ENCODE peak calls at places on chromosomes 3 and 15, in four cellular contexts. B, E, D and F are unnamed samples.

GRCh38 chr15:60964527-60964926 is 264.6 kb downstream of the RORA start:
- DNase-seq in E (no peak), B (peak; percentile 56), D (no peak), F (no peak)

GRCh38 chr3:45319231-45320085 is 68.9 kb upstream of the LARS2 start:
- DNase-seq in B (no peak), D (no peak), E (no peak), F (no peak)

GRCh38 chr15:56286213-56286612 is 42.5 kb upstream of the RFX7 start:
- DNase-seq in D (no peak), B (no peak), E (no peak), F (no peak)

GRCh38 chr15:60343221-60343970 is 54.4 kb downstream of the ANXA2 start:
- DNase-seq in B (no peak), D (no peak), E (no peak), F (no peak)

GRCh38 chr15:80695911-80696651 is 971 bp downstream of the ABHD17C start:
- DNase-seq in B (no peak), D (peak; percentile 26), E (no peak), F (no peak)

GRCh38 chr3:140552898-140553297 is 125.0 kb upstream of the TRIM42 start:
- DNase-seq in B (no peak), E (no peak), D (no peak), F (no peak)

GRCh38 chr15:77889009-77889806 is 188.3 kb downstream of the TBC1D2B start:
- DNase-seq in D (no peak), B (no peak), E (peak; percentile 52), F (no peak)

GRCh38 chr15:70362911-70363310 is 265.2 kb upstream of the TLE3 start:
- DNase-seq in E (peak; percentile 78), D (peak; percentile 67), B (no peak), F (no peak)

GRCh38 chr15:81813215-81813614 is 232.6 kb downstream of the MEX3B start:
- DNase-seq in E (no peak), B (no peak), D (no peak), F (no peak)

GRCh38 chr15:27127834-27128570 is 157.0 kb downstream of the GABRG3 start:
- DNase-seq in D (no peak), B (no peak), E (no peak), F (no peak)

GRCh38 chr3:50381315-50381714 is 22.0 kb upstream of the TMEM115 start:
- DNase-seq in D (no peak), E (no peak), B (no peak), F (no peak)

GRCh38 chr3:73745429-73746247 is 120.9 kb upstream of the PDZRN3 start:
- DNase-seq in E (no peak), B (no peak), D (peak; percentile 26), F (no peak)

GRCh38 chr3:190119734-190120133 is 963 bp downstream of the P3H2 start:
- DNase-seq in D (no peak), B (no peak), E (no peak), F (no peak)

GRCh38 chr15:44550256-44550655 is 13.3 kb downstream of the EIF3J start:
- DNase-seq in E (no peak), B (no peak), D (peak; percentile 58), F (peak; percentile 11)

GRCh38 chr15:50945725-50946124 is 37.2 kb downstream of the AP4E1 start:
- DNase-seq in E (no peak), B (no peak), D (peak; percentile 32), F (no peak)

GRCh38 chr3:107082527-107082926 is 294.7 kb upstream of the CCDC54 start:
- DNase-seq in E (no peak), B (no peak), D (no peak), F (no peak)

GRCh38 chr3:165459924-165460540 is 263.8 kb upstream of the SLITRK3 start:
- DNase-seq in E (no peak), D (no peak), B (no peak), F (no peak)

GRCh38 chr3:129211772-129212171 is 28.1 kb upstream of the CNBP start:
- DNase-seq in D (peak; percentile 85), B (peak; percentile 72), E (peak; percentile 89), F (no peak)

GRCh38 chr15:69593981-69594966 is 141.7 kb downstream of the RPLP1 start:
- DNase-seq in D (peak; percentile 69), E (peak; percentile 91), B (peak; percentile 90), F (no peak)

DNA sequence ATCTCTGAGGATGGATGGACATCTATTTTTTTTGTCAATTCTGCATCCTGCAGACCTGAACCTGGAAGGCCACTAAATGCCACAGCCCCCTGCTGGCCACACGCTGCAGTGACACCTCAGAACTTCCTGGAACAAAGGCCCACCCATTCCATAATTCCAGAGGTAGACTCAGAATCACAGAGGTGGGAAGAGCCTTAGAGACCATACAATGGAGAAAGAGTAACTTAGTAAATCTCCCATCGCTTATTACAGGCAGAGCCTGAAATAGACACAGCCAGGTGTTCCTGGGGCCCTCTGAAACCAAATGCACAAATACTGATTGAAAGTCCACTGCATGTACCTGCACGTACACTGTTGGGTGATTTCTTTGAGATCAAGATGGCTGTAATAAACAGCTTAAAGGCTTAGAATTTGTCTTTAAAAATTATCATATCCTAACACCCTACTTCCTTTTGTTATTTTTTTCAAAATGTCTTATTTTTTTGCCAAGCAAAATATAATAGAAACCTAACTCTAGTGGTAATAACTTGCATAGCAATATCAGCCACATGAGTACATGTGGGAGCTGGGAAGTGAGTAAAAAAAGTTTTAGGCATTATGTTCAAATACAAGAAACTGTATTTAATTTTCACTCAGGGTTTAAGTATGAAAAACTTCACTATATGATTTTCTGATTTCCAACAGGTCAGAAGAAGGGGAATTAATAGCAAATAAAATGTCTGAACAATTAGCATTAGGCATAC is 62.7 kb downstream of the EOMES start:
- DNase-seq in E (peak; percentile 80), B (peak; percentile 58), D (peak; percentile 67), F (no peak)
- TF ChIP-seq CTCF in E (peak; percentile 82), B (peak; percentile 67), D (peak; percentile 89), F (peak; percentile 79)

GRCh38 chr3:147361671-147362420 is 44.5 kb downstream of the ZIC4 start:
- DNase-seq in B (no peak), E (no peak), D (peak; percentile 13), F (no peak)

GRCh38 chr3:147356909-147357733 is 49.2 kb downstream of the ZIC4 start:
- DNase-seq in E (no peak), B (no peak), D (no peak), F (no peak)

GRCh38 chr3:147360936-147361670 is 45.2 kb downstream of the ZIC4 start:
- DNase-seq in D (no peak), E (no peak), B (no peak), F (no peak)

GRCh38 chr3:147358144-147358992 is 48.0 kb downstream of the ZIC4 start:
- DNase-seq in B (no peak), E (no peak), D (no peak), F (no peak)

GRCh38 chr3:147359177-147360062 is 46.9 kb downstream of the ZIC4 start:
- DNase-seq in D (no peak), B (no peak), E (no peak), F (no peak)
- H3K4me3 ChIP-seq in D (no peak overlapping the region), B (no peak overlapping the region), E (no peak overlapping the region), F (no peak overlapping the region)

DNA sequence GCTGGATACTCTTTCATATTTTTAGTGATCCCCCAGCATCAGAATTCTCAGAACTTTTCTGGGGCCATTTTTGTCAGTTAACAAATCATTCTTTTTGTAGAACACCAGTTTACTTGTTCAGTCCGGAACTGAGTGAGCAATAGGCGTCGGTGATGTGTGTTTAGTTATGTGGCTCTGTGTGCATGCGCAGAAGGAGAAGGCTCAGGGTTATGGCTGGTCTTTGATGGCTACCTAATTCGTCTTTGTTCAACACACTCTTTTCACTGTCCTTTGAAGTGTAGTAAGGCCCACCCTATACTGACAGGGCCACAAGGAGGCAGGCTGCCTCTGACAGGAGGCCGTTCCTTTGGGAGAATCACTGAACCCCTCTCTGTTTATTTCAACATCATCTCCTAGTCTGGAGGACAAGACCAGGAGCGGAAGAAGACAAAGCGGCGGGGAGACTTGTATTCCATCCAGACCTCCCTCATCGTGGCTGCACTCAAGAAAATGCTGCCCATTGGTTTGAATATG is 158.2 kb upstream of the CHRM5 start:
- DNase-seq in D (no peak), B (no peak), E (no peak), F (no peak)
- TF ChIP-seq CTCF in D (no peak), B (no peak), E (no peak), F (no peak)

DNA sequence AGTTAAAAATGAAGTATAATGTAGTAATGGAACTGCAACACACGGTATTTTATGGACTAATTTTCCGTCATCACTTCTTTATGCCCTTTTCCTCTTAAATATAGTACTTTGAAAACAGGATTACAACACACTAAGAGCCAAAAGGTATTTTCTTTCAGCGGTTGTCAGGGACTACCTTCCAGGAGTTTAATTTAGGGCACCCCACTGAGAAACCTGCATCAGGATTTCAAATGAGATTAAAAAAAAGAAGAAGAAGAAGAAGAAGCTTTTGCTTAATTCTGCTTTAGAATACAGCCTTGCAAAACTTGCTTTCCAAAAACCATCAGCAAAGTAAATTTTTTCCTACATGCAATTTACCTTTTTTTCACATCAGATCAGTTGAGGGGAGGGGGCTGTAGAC is 55.1 kb downstream of the MEIS2 start:
- DNase-seq in B (no peak), D (no peak), E (no peak), F (no peak)
- H3K4me3 ChIP-seq in B (no peak overlapping the region), D (no peak overlapping the region), E (no peak overlapping the region), F (no peak overlapping the region)

DNA sequence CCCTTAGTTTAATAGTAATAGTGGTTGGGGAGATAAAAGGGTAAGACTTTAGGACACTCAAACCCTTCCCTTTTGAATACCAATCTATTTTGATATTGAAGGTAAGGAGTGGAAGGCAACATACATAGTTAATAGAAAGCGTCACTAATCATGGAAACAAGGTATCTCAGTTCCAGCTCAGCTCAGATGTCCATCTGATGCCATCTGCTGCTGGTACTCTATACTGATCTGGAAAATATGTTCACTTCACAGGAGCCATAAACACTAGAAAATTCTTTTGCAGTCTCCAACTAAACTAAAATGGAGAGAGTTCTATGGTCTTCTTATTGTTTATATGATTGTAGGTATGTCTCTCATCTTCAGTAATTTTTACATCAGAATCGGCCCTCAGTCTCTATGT is 1777.1 kb downstream of the OTOL1 start:
- DNase-seq in B (no peak), E (no peak), D (no peak), F (no peak)
- TF ChIP-seq CTCF in B (no peak), E (no peak), D (no peak), F (no peak)

GRCh38 chr3:114451561-114452018 is 157.8 kb downstream of the TIGIT start:
- DNase-seq in D (peak; percentile 39), E (no peak), B (no peak), F (no peak)
- H3K4me3 ChIP-seq in D (peak overlapping the region; percentile 74), E (no peak overlapping the region), B (peak overlapping the region; percentile 29), F (no peak overlapping the region)

DNA sequence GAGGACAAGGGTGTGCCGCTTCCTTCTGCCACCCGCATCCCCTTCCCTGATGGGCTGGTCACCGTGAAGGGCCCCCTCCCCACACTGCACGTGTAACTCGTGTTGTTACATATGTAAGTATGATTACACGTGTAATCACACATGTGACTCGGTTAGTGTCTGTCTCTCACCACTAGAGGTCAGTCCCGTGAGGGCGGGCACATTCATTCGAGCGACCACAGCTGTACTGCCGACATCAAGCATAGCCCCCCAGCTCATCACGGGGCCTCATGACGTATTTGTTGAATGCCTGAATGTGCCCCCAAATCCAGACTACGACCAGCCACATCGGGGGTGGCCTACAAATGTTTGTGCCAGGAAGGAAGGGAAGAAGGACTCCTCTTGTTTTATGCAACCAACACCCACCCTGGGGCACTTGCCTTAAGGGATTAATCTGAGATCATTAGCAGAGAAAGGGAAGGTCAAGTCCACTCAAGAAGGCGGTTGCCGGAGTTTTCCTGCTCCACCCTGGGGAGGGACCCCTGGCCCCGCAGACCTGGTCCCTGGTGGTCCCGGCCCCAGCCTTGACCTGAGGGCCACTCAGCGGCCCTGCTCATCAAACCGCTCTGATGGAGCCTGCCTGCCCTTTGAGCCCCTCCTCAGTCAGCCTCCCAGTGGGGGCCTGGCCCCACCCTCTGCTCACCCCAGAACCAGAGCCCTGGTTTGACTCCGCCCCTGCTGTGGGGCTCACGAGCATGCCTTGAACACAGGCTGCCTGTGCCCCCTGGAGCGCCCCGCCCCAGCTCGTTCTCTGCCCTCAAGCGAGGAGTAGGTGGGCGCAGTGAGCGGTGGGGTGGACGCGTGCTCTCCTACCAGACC is 52.8 kb downstream of the RGMA start:
- DNase-seq in B (peak; percentile 48), D (peak; percentile 50), E (peak; percentile 80), F (no peak)
- TF ChIP-seq CTCF in B (peak; percentile 31), D (peak; percentile 54), E (peak; percentile 52), F (peak; percentile 45)